ENCODE peak calls at places on chromosomes 11 and 22, in nine cellular contexts. C, T, G, J, B, H, X, P and W are unnamed samples.

GRCh38 chr11:102553835-102554282 is 23.3 kb upstream of the MMP7 start:
- DNase-seq in C (no peak), T (no peak), G (no peak), J (no peak), B (no peak), H (no peak), X (no peak), P (no peak), W (no peak)

GRCh38 chr22:28883917-28884753 is 763 bp downstream of the ZNRF3 start:
- DNase-seq in C (no peak), T (no peak), G (peak), J (peak), B (peak), H (peak), X (peak), P (no peak), W (peak)

GRCh38 chr11:113730887-113731726 is 25.0 kb upstream of the TMPRSS5 start:
- DNase-seq in C (peak), T (peak), G (no peak), J (peak), B (peak), H (peak), X (no peak), P (no peak), W (peak)

GRCh38 chr11:40030867-40031266 is 1428.6 kb downstream of the LRRC4C start:
- DNase-seq in C (no peak), T (no peak), G (no peak), J (no peak), B (no peak), H (no peak), X (no peak), P (no peak), W (no peak)

GRCh38 chr11:59551651-59552521 is 40.5 kb downstream of the OR4D9 start:
- DNase-seq in C (peak), T (no peak), G (no peak), J (peak), B (peak), H (peak), X (no peak), P (peak), W (no peak)

GRCh38 chr11:9380773-9381172 is 3.7 kb upstream of the IPO7 start:
- DNase-seq in C (no peak), T (no peak), G (no peak), J (no peak), B (no peak), H (no peak), X (no peak), P (no peak), W (no peak)

GRCh38 chr11:64035581-64035980 is at the start of gene FLRT1:
- DNase-seq in C (no peak), T (no peak), G (no peak), J (no peak), B (peak), H (peak), X (peak), P (no peak), W (no peak)

GRCh38 chr11:119676461-119677020 is 52.5 kb downstream of the NECTIN1 start:
- DNase-seq in C (peak), T (no peak), G (no peak), J (peak), B (no peak), H (no peak), X (no peak), P (no peak), W (no peak)

GRCh38 chr22:19880786-19881569 is 26.3 kb upstream of the GNB1L start:
- DNase-seq in C (peak), T (peak), G (no peak), J (peak), B (peak), H (peak), X (no peak), P (no peak), W (no peak)

GRCh38 chr11:85823816-85824215 is 12.9 kb upstream of the SYTL2 start:
- DNase-seq in C (no peak), T (no peak), G (peak), J (no peak), B (no peak), H (no peak), X (no peak), P (no peak), W (peak)

GRCh38 chr22:32200752-32201151 is 4.1 kb downstream of the RFPL2 start:
- DNase-seq in C (no peak), T (no peak), G (no peak), J (no peak), B (no peak), H (no peak), X (no peak), P (no peak), W (no peak)

GRCh38 chr11:58829736-58830135 is 14.8 kb downstream of the GLYATL2 start:
- DNase-seq in C (peak), T (peak), G (no peak), J (peak), B (no peak), H (no peak), X (no peak), P (no peak), W (no peak)

GRCh38 chr11:2158966-2159365 is 2.0 kb downstream of the INS start:
- DNase-seq in C (no peak), T (no peak), G (no peak), J (no peak), B (no peak), H (no peak), X (no peak), P (no peak), W (no peak)